ENCODE peak calls at places on chromosome 15, in ten cellular contexts. C is GM18507; Q is endodermal cell; I is substantia nigra; B is activated gamma-delta T cell treated with Interleukin-2 at 50 U/mL for 16 hours; F is GDM1; Z is NCI-H510A; N is pons; S is aorta; K is CD8-positive, alpha-beta T cell. O is an unnamed sample.
A peak's percentile ranks its signal among the peaks of the same experiment; 100 is the strongest.

GRCh38 chr15:26628879-26629529 is 143.9 kb downstream of the GABRB3 start:
- DNase-seq in C (no peak), Q (peak; percentile 88), I (peak; percentile 47), B (no peak), F (no peak), Z (no peak), N (no peak), S (peak; percentile 58), K (no peak), O (no peak)

GRCh38 chr15:77742127-77742526 is 109.4 kb upstream of the LINGO1 start:
- DNase-seq in C (no peak), Q (no peak), I (no peak), B (no peak), F (no peak), Z (no peak), N (no peak), S (no peak), K (no peak), O (no peak)

GRCh38 chr15:63391669-63392354 is 10.2 kb upstream of the CA12 start:
- DNase-seq in C (no peak), Q (no peak), I (no peak), B (no peak), F (no peak), Z (no peak), N (no peak), S (no peak), K (no peak), O (no peak)

GRCh38 chr15:34721802-34722795 is 32.7 kb downstream of the GJD2 start:
- DNase-seq in C (no peak), Q (peak; percentile 83), I (peak; percentile 53), B (no peak), F (no peak), Z (peak; percentile 55), N (peak; percentile 59), S (peak; percentile 84), K (no peak), O (peak; percentile 69)

GRCh38 chr15:52028431-52029093 is 9.5 kb downstream of the MAPK6 start:
- DNase-seq in C (no peak), Q (no peak), I (no peak), B (no peak), F (no peak), Z (no peak), N (no peak), S (no peak), K (no peak), O (no peak)

GRCh38 chr15:62558640-62559039 is 393.6 kb upstream of the C2CD4B start:
- DNase-seq in C (no peak), Q (peak; percentile 64), I (no peak), B (no peak), F (no peak), Z (no peak), N (no peak), S (no peak), K (no peak), O (no peak)

GRCh38 chr15:42456971-42457370 is 34.0 kb downstream of the ZNF106 start:
- DNase-seq in C (no peak), Q (no peak), I (no peak), B (no peak), F (no peak), Z (no peak), N (peak; percentile 26), S (no peak), K (no peak), O (no peak)

GRCh38 chr15:85988741-85989140 is 90.9 kb upstream of the AGBL1 start:
- DNase-seq in C (no peak), Q (no peak), I (no peak), B (no peak), F (no peak), Z (no peak), N (no peak), S (no peak), K (no peak), O (no peak)

GRCh38 chr15:77569647-77570186 is 63.0 kb downstream of the LINGO1 start:
- DNase-seq in C (no peak), Q (no peak), I (no peak), B (no peak), F (no peak), Z (no peak), N (no peak), S (no peak), K (no peak), O (no peak)

GRCh38 chr15:28786521-28786920 is 61.9 kb downstream of the GOLGA6L7 start:
- DNase-seq in C (no peak), Q (no peak), I (no peak), B (no peak), F (no peak), Z (no peak), N (no peak), S (no peak), K (no peak), O (no peak)

GRCh38 chr15:58182460-58183163 is 44.4 kb downstream of the AQP9 start:
- DNase-seq in C (peak; percentile 12), Q (peak; percentile 87), I (peak; percentile 5), B (no peak), F (peak; percentile 2), Z (no peak), N (peak; percentile 45), S (peak; percentile 60), K (no peak), O (peak; percentile 54)

GRCh38 chr15:89448825-89449224 is 47.6 kb downstream of the RHCG start:
- DNase-seq in C (no peak), Q (no peak), I (no peak), B (no peak), F (no peak), Z (no peak), N (no peak), S (no peak), K (no peak), O (no peak)

GRCh38 chr15:69557340-69558137 is 104.9 kb downstream of the RPLP1 start:
- DNase-seq in C (no peak), Q (no peak), I (no peak), B (no peak), F (no peak), Z (no peak), N (no peak), S (peak; percentile 58), K (no peak), O (no peak)

GRCh38 chr15:35748105-35748504 is 202.1 kb upstream of the DPH6 start:
- DNase-seq in C (no peak), Q (no peak), I (no peak), B (no peak), F (no peak), Z (no peak), N (no peak), S (no peak), K (no peak), O (no peak)

GRCh38 chr15:90002428-90002844 is 1.3 kb downstream of the ZNF710 start:
- DNase-seq in C (peak; percentile 29), Q (peak; percentile 77), I (peak; percentile 43), B (peak; percentile 21), F (peak; percentile 47), Z (no peak), N (no peak), S (peak; percentile 68), K (no peak), O (no peak)

GRCh38 chr15:49979705-49980382 is 139.2 kb downstream of the ATP8B4 start:
- DNase-seq in C (no peak), Q (no peak), I (no peak), B (no peak), F (no peak), Z (no peak), N (no peak), S (no peak), K (no peak), O (no peak)